ENCODE peak calls at places on chromosomes 6 and 20, in four cellular contexts. One of them, this sample, is unnamed. For H3F3A, the result is how much of the 10 kb centered on the place peaks cover.

GRCh38 chr20:58571942-58572666 is 56.9 kb upstream of the APCDD1L start:
- DNase-seq in MM.1S: no peak
- DNase-seq in PC-9: no peak
- DNase-seq in SK-N-SH: no peak
- DNase-seq in this sample: no peak

GRCh38 chr20:57619053-57619831 is 984 bp downstream of the ZBP1 start:
- DNase-seq in MM.1S: peak
- DNase-seq in PC-9: no peak
- DNase-seq in SK-N-SH: no peak
- DNase-seq in this sample: no peak

GRCh38 chr6:38117281-38117680 is 297.8 kb downstream of the ZFAND3 start:
- DNase-seq in MM.1S: no peak
- DNase-seq in PC-9: no peak
- DNase-seq in SK-N-SH: no peak
- DNase-seq in this sample: peak

GRCh38 chr6:164478426-164478825 is 831.0 kb downstream of the C6orf118 start:
- DNase-seq in MM.1S: no peak
- DNase-seq in PC-9: no peak
- DNase-seq in SK-N-SH: no peak
- DNase-seq in this sample: no peak

GRCh38 chr6:157823523-157824370 is 701 bp downstream of the SNX9 start:
- DNase-seq in MM.1S: no peak
- DNase-seq in PC-9: peak
- DNase-seq in SK-N-SH: peak
- DNase-seq in this sample: peak

GRCh38 chr6:36095497-36096391 is 34.6 kb upstream of the MAPK13 start:
- DNase-seq in MM.1S: no peak
- DNase-seq in PC-9: no peak
- DNase-seq in SK-N-SH: no peak
- DNase-seq in this sample: no peak

GRCh38 chr20:23227976-23228375 is 122.6 kb upstream of the NXT1 start:
- DNase-seq in MM.1S: no peak
- DNase-seq in PC-9: peak
- DNase-seq in SK-N-SH: no peak
- DNase-seq in this sample: no peak

GRCh38 chr20:62466071-62466760 is 9.6 kb downstream of the GATA5 start:
- DNase-seq in MM.1S: no peak
- DNase-seq in PC-9: no peak
- DNase-seq in SK-N-SH: no peak
- DNase-seq in this sample: no peak

GRCh38 chr6:15073883-15074465 is 171.9 kb upstream of the JARID2 start:
- DNase-seq in MM.1S: no peak
- DNase-seq in PC-9: no peak
- DNase-seq in SK-N-SH: no peak
- DNase-seq in this sample: no peak

GRCh38 chr6:14983599-14984296 is 262.1 kb upstream of the JARID2 start:
- DNase-seq in MM.1S: no peak
- DNase-seq in PC-9: no peak
- DNase-seq in SK-N-SH: no peak
- DNase-seq in this sample: peak

GRCh38 chr20:56630506-56631317 is 1.6 kb downstream of the TFAP2C start:
- DNase-seq in MM.1S: no peak
- DNase-seq in PC-9: no peak
- DNase-seq in SK-N-SH: peak
- DNase-seq in this sample: peak

GRCh38 chr6:131216277-131216676 is 81.0 kb downstream of the AKAP7 start:
- DNase-seq in MM.1S: no peak
- DNase-seq in PC-9: no peak
- DNase-seq in SK-N-SH: no peak
- DNase-seq in this sample: no peak

GRCh38 chr6:131923356-131923755 is 27.8 kb downstream of the CCN2 start:
- DNase-seq in MM.1S: peak
- DNase-seq in PC-9: peak
- DNase-seq in SK-N-SH: peak
- DNase-seq in this sample: peak

GRCh38 chr20:48761023-48761785 is 66.6 kb downstream of the PREX1 start:
- DNase-seq in MM.1S: no peak
- DNase-seq in PC-9: no peak
- DNase-seq in SK-N-SH: no peak
- DNase-seq in this sample: no peak

GRCh38 chr6:41588083-41588482 is 41.9 kb downstream of the FOXP4 start:
- DNase-seq in MM.1S: no peak
- DNase-seq in PC-9: no peak
- DNase-seq in SK-N-SH: peak
- DNase-seq in this sample: no peak

GRCh38 chr6:37783831-37784584 is 35.5 kb upstream of the ZFAND3 start:
- DNase-seq in MM.1S: no peak
- DNase-seq in PC-9: no peak
- DNase-seq in SK-N-SH: no peak
- DNase-seq in this sample: peak

GRCh38 chr20:39773380-39774000 is 811.3 kb downstream of the DHX35 start:
- DNase-seq in MM.1S: no peak
- DNase-seq in PC-9: no peak
- DNase-seq in SK-N-SH: no peak
- DNase-seq in this sample: peak

GRCh38 chr20:39778847-39779641 is 816.9 kb downstream of the DHX35 start:
- DNase-seq in MM.1S: no peak
- DNase-seq in PC-9: no peak
- DNase-seq in SK-N-SH: no peak
- DNase-seq in this sample: peak

GRCh38 chr20:39777610-39778009 is 815.5 kb downstream of the DHX35 start:
- DNase-seq in MM.1S: no peak
- DNase-seq in PC-9: no peak
- DNase-seq in SK-N-SH: no peak
- DNase-seq in this sample: no peak

GRCh38 chr20:39778431-39778830 is 816.3 kb downstream of the DHX35 start:
- DNase-seq in MM.1S: no peak
- DNase-seq in PC-9: no peak
- DNase-seq in SK-N-SH: no peak
- DNase-seq in this sample: no peak

GRCh38 chr20:39775110-39775509 is 813.0 kb downstream of the DHX35 start:
- DNase-seq in MM.1S: no peak
- DNase-seq in PC-9: no peak
- DNase-seq in SK-N-SH: no peak
- DNase-seq in this sample: peak
- H3K4me2 ChIP-seq in MM.1S: no peak
- H3K4me2 ChIP-seq in PC-9: no peak
- H3K4me2 ChIP-seq in SK-N-SH: no peak
- H3K4me2 ChIP-seq in this sample: no peak

DNA sequence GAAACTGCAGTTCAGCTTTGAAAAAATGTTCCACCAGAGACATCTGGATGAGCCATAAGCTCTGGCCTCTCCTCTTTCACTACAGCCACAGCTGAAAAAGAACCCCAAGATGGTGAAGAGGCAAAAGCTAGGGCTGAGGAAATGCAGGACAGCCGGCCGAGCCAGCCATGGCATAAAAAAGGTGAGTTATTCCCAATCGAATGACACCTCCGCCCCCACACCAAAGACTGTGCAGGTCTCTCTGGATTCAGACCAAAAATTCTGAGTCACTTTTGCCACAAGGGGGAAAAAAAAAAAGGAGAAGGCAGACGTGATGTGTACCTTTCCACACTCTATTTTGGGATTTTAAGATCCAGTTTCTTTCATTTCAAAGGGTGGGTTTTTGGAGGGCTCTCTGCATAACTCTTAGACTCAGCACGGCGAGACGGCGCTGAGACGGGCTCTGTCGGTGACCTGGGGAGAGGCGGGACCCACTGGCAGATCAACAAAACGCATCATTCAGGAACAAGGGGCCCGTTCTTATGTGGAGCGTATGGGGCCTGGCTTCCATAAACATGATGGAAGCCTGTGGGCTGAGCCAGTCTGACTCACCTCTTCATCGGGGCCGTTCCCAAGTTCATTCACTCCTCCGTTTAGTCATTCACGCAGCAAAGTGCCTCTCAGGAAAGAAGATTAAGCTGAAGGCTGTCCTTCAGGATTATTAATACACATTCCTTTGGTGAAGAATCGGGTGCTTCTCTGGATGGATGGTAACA is 54.8 kb downstream of the NFATC2 start:
- DNase-seq in MM.1S: no peak
- DNase-seq in PC-9: peak
- DNase-seq in SK-N-SH: no peak
- DNase-seq in this sample: peak
- H3K4me3 ChIP-seq in MM.1S: no peak
- H3K4me3 ChIP-seq in PC-9: peak
- H3K4me3 ChIP-seq in SK-N-SH: no peak
- H3K4me3 ChIP-seq in this sample: no peak

GRCh38 chr20:50737352-50737751 is 6.0 kb downstream of the PARD6B start:
- DNase-seq in MM.1S: no peak
- DNase-seq in PC-9: no peak
- DNase-seq in SK-N-SH: no peak
- DNase-seq in this sample: no peak
- H3F3A ChIP-seq in MM.1S: under half
- H3F3A ChIP-seq in PC-9: half or more
- H3F3A ChIP-seq in SK-N-SH: under half
- H3F3A ChIP-seq in this sample: under half

GRCh38 chr6:146855889-146856288 is 257.1 kb downstream of the ADGB start:
- DNase-seq in MM.1S: no peak
- DNase-seq in PC-9: no peak
- DNase-seq in SK-N-SH: no peak
- DNase-seq in this sample: no peak

GRCh38 chr6:146859206-146859605 is 260.4 kb downstream of the ADGB start:
- DNase-seq in MM.1S: no peak
- DNase-seq in PC-9: no peak
- DNase-seq in SK-N-SH: no peak
- DNase-seq in this sample: no peak

GRCh38 chr6:146857180-146857959 is 258.6 kb downstream of the ADGB start:
- DNase-seq in MM.1S: peak
- DNase-seq in PC-9: peak
- DNase-seq in SK-N-SH: peak
- DNase-seq in this sample: peak

GRCh38 chr6:146857960-146858308 is 259.2 kb downstream of the ADGB start:
- DNase-seq in MM.1S: no peak
- DNase-seq in PC-9: no peak
- DNase-seq in SK-N-SH: peak
- DNase-seq in this sample: no peak

GRCh38 chr6:146856296-146856695 is 257.5 kb downstream of the ADGB start:
- DNase-seq in MM.1S: no peak
- DNase-seq in PC-9: no peak
- DNase-seq in SK-N-SH: no peak
- DNase-seq in this sample: peak
- H3K4me2 ChIP-seq in MM.1S: no peak
- H3K4me2 ChIP-seq in PC-9: no peak
- H3K4me2 ChIP-seq in SK-N-SH: no peak
- H3K4me2 ChIP-seq in this sample: no peak

GRCh38 chr20:41275181-41275793 is 42.2 kb downstream of the ZHX3 start:
- DNase-seq in MM.1S: no peak
- DNase-seq in PC-9: no peak
- DNase-seq in SK-N-SH: no peak
- DNase-seq in this sample: peak
- H3K4me3 ChIP-seq in MM.1S: no peak
- H3K4me3 ChIP-seq in PC-9: no peak
- H3K4me3 ChIP-seq in SK-N-SH: no peak
- H3K4me3 ChIP-seq in this sample: no peak

DNA sequence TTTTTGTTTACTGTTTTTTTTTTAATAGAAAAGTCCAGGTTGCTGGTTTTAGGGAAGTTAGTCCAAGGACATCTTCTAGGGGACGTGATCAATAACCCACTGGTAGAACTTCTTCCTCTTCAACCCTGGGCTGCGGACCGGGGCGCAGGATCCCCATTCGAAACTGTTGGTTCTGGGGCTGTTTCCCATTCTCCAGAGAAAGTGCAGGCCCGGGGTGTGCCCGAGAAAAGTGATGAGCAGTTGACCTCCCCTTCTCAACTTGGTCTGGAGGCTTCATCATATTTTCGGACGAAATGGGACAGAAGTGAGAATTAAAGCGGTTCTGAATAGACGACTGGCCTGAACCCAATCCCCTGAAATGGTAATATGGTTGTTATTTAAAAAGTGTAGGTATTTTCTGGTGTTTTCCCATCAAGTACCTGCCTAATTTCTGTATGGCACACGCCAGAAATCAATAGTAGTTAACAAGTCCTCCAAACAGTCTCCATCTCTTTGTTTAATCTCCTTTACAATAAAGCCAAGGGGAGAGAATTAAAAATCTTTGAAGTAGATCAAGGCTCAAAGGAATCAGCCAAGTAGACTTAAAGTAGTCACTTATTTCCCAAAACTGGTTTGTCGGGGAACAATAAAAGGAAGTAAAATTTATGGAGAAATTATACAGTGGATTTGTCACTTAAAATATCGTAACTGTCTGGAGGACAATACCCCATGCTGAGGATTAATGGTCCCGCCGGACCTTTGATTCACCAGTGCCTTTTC is 543 bp upstream of the PRDM13 start:
- DNase-seq in MM.1S: no peak
- DNase-seq in PC-9: no peak
- DNase-seq in SK-N-SH: no peak
- DNase-seq in this sample: no peak
- H3F3A ChIP-seq in MM.1S: under half
- H3F3A ChIP-seq in PC-9: under half
- H3F3A ChIP-seq in SK-N-SH: under half
- H3F3A ChIP-seq in this sample: under half

DNA sequence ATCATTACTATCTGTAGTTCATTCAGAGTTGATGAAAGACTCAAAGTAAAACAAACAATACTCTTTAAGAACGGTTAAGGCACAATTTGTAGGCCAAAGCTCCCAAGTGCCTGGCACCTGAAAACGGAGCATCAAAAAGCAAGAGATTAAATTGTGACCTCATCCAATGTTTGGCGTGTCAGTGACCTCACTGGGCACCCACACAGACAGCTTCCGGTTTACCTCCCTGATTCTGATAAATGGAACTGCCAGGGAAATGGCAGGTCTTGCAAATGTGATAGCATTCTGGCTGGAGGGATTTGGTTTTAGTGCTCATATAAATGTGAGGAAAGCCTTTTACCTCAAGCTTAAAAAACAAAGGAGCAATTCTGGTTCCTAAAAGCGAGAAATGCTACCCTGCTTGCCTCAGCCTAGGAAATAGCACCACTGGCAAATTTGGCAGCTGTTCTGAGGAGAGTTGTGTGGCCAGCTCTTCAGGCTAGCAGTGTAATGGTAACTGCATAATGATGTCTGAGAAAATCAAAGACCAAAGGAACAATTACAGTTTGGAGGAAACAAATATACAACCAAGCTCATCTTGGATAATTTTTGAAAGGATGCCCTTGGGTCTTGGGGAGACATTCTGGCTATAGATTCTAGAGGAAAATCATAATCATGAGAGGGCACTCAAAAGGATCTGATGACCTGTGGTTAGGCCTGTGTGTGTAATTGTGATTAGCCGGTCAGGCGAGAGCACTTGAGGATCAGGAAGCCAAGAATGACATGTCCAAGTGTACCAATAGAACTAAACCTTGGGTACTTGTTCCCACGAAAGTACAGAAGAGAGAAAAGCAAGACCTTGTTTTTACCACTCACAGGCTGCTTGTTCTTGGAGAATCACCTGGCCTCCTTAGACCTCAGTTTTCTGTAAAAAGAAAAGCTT is 174.3 kb downstream of the TFAP2B start:
- DNase-seq in MM.1S: no peak
- DNase-seq in PC-9: no peak
- DNase-seq in SK-N-SH: no peak
- DNase-seq in this sample: no peak
- H3K4me2 ChIP-seq in MM.1S: no peak
- H3K4me2 ChIP-seq in PC-9: no peak
- H3K4me2 ChIP-seq in SK-N-SH: no peak
- H3K4me2 ChIP-seq in this sample: no peak

This sample was measured in GM23248.